ENCODE peak calls at places on chromosomes 16 and 17, in four cellular contexts. One of them, this sample, is unnamed.

GRCh38 chr17:41697122-41697962 is 8.7 kb downstream of the EIF1 start:
- DNase-seq in cardiac muscle cell: no peak
- DNase-seq in mucosa of descending colon: no peak
- DNase-seq in fibroblast of mammary gland: peak
- DNase-seq in this sample: no peak

GRCh38 chr16:85245307-85246172 is 133.3 kb upstream of the CIBAR2 start:
- DNase-seq in mucosa of descending colon: peak
- DNase-seq in fibroblast of mammary gland: peak
- DNase-seq in cardiac muscle cell: peak
- DNase-seq in this sample: no peak

GRCh38 chr17:21686165-21687015 is 5.9 kb upstream of the KCNJ18 start:
- DNase-seq in cardiac muscle cell: no peak
- DNase-seq in mucosa of descending colon: no peak
- DNase-seq in fibroblast of mammary gland: no peak
- DNase-seq in this sample: no peak

GRCh38 chr17:82734987-82735866 is at the start of gene FN3K:
- DNase-seq in cardiac muscle cell: peak
- DNase-seq in mucosa of descending colon: peak
- DNase-seq in fibroblast of mammary gland: peak
- DNase-seq in this sample: peak

GRCh38 chr16:56013962-56014552 is 138.9 kb upstream of the CES5A start:
- DNase-seq in mucosa of descending colon: peak
- DNase-seq in cardiac muscle cell: peak
- DNase-seq in fibroblast of mammary gland: peak
- DNase-seq in this sample: no peak

GRCh38 chr16:85799497-85800320 is at the start of the genes COX4I1 and EMC8:
- DNase-seq in cardiac muscle cell: peak
- DNase-seq in fibroblast of mammary gland: peak
- DNase-seq in mucosa of descending colon: peak
- DNase-seq in this sample: peak

GRCh38 chr17:66468241-66469087 is 166.1 kb downstream of the PRKCA start:
- DNase-seq in cardiac muscle cell: no peak
- DNase-seq in fibroblast of mammary gland: no peak
- DNase-seq in mucosa of descending colon: no peak
- DNase-seq in this sample: no peak

GRCh38 chr16:10525214-10525825 is 55.1 kb downstream of the EMP2 start:
- DNase-seq in fibroblast of mammary gland: no peak
- DNase-seq in cardiac muscle cell: no peak
- DNase-seq in mucosa of descending colon: no peak
- DNase-seq in this sample: no peak

GRCh38 chr17:55532670-55533069 is 21.4 kb upstream of the SMIM36 start:
- DNase-seq in mucosa of descending colon: no peak
- DNase-seq in fibroblast of mammary gland: no peak
- DNase-seq in cardiac muscle cell: no peak
- DNase-seq in this sample: no peak

GRCh38 chr17:69047368-69048263 is 13.1 kb downstream of the ABCA9 start:
- DNase-seq in fibroblast of mammary gland: peak
- DNase-seq in cardiac muscle cell: peak
- DNase-seq in mucosa of descending colon: peak
- DNase-seq in this sample: peak

GRCh38 chr16:30030011-30030685 is 923 bp downstream of the TLCD3B start:
- DNase-seq in cardiac muscle cell: no peak
- DNase-seq in mucosa of descending colon: no peak
- DNase-seq in fibroblast of mammary gland: no peak
- DNase-seq in this sample: no peak

GRCh38 chr17:79621151-79621940 is 10.5 kb upstream of the RBFOX3 start:
- DNase-seq in fibroblast of mammary gland: no peak
- DNase-seq in cardiac muscle cell: no peak
- DNase-seq in mucosa of descending colon: peak
- DNase-seq in this sample: no peak

GRCh38 chr17:13940858-13941665 is 128.2 kb upstream of the COX10 start:
- DNase-seq in mucosa of descending colon: no peak
- DNase-seq in fibroblast of mammary gland: peak
- DNase-seq in cardiac muscle cell: no peak
- DNase-seq in this sample: no peak

GRCh38 chr16:5633845-5634440 is 536.3 kb upstream of the EEF2KMT start:
- DNase-seq in mucosa of descending colon: no peak
- DNase-seq in cardiac muscle cell: peak
- DNase-seq in fibroblast of mammary gland: peak
- DNase-seq in this sample: no peak

GRCh38 chr17:76379646-76380376 is 4.6 kb upstream of the SPHK1 start:
- DNase-seq in fibroblast of mammary gland: no peak
- DNase-seq in cardiac muscle cell: no peak
- DNase-seq in mucosa of descending colon: no peak
- DNase-seq in this sample: no peak

GRCh38 chr16:3669067-3669466 is 14.6 kb downstream of the DNASE1 start:
- DNase-seq in fibroblast of mammary gland: no peak
- DNase-seq in cardiac muscle cell: no peak
- DNase-seq in mucosa of descending colon: no peak
- DNase-seq in this sample: no peak

GRCh38 chr16:71467810-71468209 is 5.8 kb upstream of the ZNF23 start:
- DNase-seq in mucosa of descending colon: peak
- DNase-seq in fibroblast of mammary gland: no peak
- DNase-seq in cardiac muscle cell: peak
- DNase-seq in this sample: no peak

GRCh38 chr17:5809056-5809455 is 224.7 kb upstream of the NLRP1 start:
- DNase-seq in mucosa of descending colon: no peak
- DNase-seq in cardiac muscle cell: no peak
- DNase-seq in fibroblast of mammary gland: no peak
- DNase-seq in this sample: no peak

GRCh38 chr17:48878920-48879898 is 13.4 kb upstream of the ATP5MC1 start:
- DNase-seq in fibroblast of mammary gland: peak
- DNase-seq in mucosa of descending colon: no peak
- DNase-seq in cardiac muscle cell: peak
- DNase-seq in this sample: peak

GRCh38 chr16:89586853-89587252 is 11.3 kb downstream of the CPNE7 start:
- DNase-seq in mucosa of descending colon: peak
- DNase-seq in cardiac muscle cell: no peak
- DNase-seq in fibroblast of mammary gland: peak
- DNase-seq in this sample: no peak

GRCh38 chr17:333626-334396 is 18.8 kb downstream of the RPH3AL start:
- DNase-seq in fibroblast of mammary gland: peak
- DNase-seq in cardiac muscle cell: peak
- DNase-seq in mucosa of descending colon: peak
- DNase-seq in this sample: no peak

GRCh38 chr16:57304169-57305061 is 19.9 kb upstream of the PLLP start:
- DNase-seq in mucosa of descending colon: peak
- DNase-seq in fibroblast of mammary gland: peak
- DNase-seq in cardiac muscle cell: peak
- DNase-seq in this sample: peak

GRCh38 chr17:9343513-9343912 is 232.1 kb downstream of the STX8 start:
- DNase-seq in mucosa of descending colon: no peak
- DNase-seq in cardiac muscle cell: peak
- DNase-seq in fibroblast of mammary gland: no peak
- DNase-seq in this sample: no peak

GRCh38 chr16:84663433-84664101 is 15.3 kb downstream of the KLHL36 start:
- DNase-seq in mucosa of descending colon: no peak
- DNase-seq in cardiac muscle cell: no peak
- DNase-seq in fibroblast of mammary gland: no peak
- DNase-seq in this sample: no peak

GRCh38 chr16:426115-426905 is 861 bp downstream of the RAB11FIP3 start:
- DNase-seq in cardiac muscle cell: peak
- DNase-seq in fibroblast of mammary gland: peak
- DNase-seq in mucosa of descending colon: peak
- DNase-seq in this sample: no peak

GRCh38 chr17:3667366-3668278 is 756 bp downstream of the TAX1BP3 start:
- DNase-seq in cardiac muscle cell: peak
- DNase-seq in fibroblast of mammary gland: peak
- DNase-seq in mucosa of descending colon: peak
- DNase-seq in this sample: peak

GRCh38 chr16:89506113-89506504 is 2.1 kb upstream of the SPG7 start:
- DNase-seq in cardiac muscle cell: no peak
- DNase-seq in fibroblast of mammary gland: peak
- DNase-seq in mucosa of descending colon: no peak
- DNase-seq in this sample: no peak

GRCh38 chr16:50304467-50305440 is 38.4 kb downstream of the ADCY7 start:
- DNase-seq in cardiac muscle cell: no peak
- DNase-seq in fibroblast of mammary gland: no peak
- DNase-seq in mucosa of descending colon: peak
- DNase-seq in this sample: no peak

GRCh38 chr17:77131919-77132318 is 8.8 kb upstream of the SEC14L1 start:
- DNase-seq in fibroblast of mammary gland: peak
- DNase-seq in cardiac muscle cell: no peak
- DNase-seq in mucosa of descending colon: no peak
- DNase-seq in this sample: no peak

GRCh38 chr17:6489016-6489550 is 44.8 kb downstream of the PIMREG start:
- DNase-seq in mucosa of descending colon: peak
- DNase-seq in cardiac muscle cell: no peak
- DNase-seq in fibroblast of mammary gland: no peak
- DNase-seq in this sample: no peak

DNA sequence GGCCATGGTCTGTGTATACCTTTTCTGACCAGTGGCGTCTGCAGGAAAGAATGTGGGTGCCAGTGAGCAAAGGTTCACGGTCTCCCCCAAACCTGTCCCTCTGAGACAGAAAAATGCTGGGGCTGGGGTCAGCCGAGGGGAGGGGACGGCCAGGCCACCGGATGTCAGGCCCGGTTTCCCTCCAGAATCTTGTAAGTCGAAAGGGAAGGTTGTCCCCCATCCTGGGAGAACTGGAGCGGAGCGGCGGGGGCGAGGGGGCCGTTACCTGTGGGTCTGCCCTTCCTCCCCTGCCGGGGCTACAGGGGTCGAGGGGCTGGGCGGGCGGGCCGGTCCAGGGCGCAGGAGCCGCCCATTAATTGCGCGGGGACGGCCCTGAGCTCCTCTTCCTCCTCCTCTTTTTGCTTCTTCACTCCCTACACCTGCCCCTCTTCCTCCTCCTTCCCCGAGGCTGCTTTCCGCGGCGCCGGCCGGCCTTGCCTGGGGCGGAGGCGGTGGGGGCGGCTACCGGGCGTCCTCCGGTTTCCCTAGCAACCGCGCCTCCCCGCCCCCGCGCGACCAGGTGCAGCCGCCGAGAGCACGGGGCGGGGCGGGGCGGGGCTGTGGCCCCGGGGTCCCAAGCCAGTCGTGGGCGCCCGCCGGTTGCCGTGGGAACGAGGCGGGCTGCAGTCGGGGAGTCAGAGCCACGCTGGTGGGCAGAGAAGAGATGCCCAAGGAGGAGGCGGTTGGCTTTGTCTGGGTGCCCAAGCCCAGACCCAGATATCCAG is at the start of gene MARCHF10:
- DNase-seq in cardiac muscle cell: no peak
- DNase-seq in fibroblast of mammary gland: no peak
- DNase-seq in mucosa of descending colon: peak
- DNase-seq in this sample: no peak
- H3K4me3 ChIP-seq in cardiac muscle cell: peak
- H3K4me3 ChIP-seq in fibroblast of mammary gland: peak
- H3K4me3 ChIP-seq in mucosa of descending colon: no peak
- H3K4me3 ChIP-seq in this sample: peak

GRCh38 chr17:72696156-72696555 is 396.3 kb downstream of the SLC39A11 start:
- DNase-seq in mucosa of descending colon: no peak
- DNase-seq in cardiac muscle cell: no peak
- DNase-seq in fibroblast of mammary gland: no peak
- DNase-seq in this sample: no peak

GRCh38 chr17:72700226-72700625 is 392.3 kb downstream of the SLC39A11 start:
- DNase-seq in cardiac muscle cell: no peak
- DNase-seq in fibroblast of mammary gland: no peak
- DNase-seq in mucosa of descending colon: no peak
- DNase-seq in this sample: no peak

GRCh38 chr17:72699566-72699965 is 392.9 kb downstream of the SLC39A11 start:
- DNase-seq in mucosa of descending colon: no peak
- DNase-seq in cardiac muscle cell: no peak
- DNase-seq in fibroblast of mammary gland: peak
- DNase-seq in this sample: no peak

GRCh38 chr17:72693956-72694355 is 398.5 kb downstream of the SLC39A11 start:
- DNase-seq in fibroblast of mammary gland: no peak
- DNase-seq in cardiac muscle cell: no peak
- DNase-seq in mucosa of descending colon: no peak
- DNase-seq in this sample: no peak

DNA sequence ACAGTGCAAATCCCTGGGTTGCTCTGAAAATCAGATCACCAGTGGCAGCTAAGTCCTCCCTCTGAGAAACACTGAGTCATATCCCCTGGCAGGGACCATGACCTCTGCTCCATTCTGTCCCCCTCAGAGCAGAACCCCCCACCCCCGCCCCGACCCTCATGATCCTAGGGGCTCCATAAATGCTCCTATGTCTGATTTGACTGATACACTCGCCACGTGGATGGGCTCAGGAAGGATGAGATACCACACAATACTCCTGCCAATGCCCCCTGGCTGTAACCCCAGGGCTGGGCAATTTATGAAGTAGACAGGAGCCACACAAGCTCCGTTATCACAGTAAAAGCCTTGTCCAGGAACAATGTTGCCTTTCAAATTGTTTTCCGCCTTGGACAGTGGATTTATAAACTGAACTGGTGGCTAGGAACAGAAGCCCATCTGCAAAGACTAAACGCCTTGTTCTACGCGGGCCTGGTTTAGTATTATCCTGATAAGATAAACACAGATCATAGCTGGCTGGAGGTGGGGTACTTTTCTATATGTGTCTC is 394.8 kb downstream of the SLC39A11 start:
- DNase-seq in fibroblast of mammary gland: no peak
- DNase-seq in cardiac muscle cell: peak
- DNase-seq in mucosa of descending colon: no peak
- DNase-seq in this sample: no peak
- TF ChIP-seq CTCF in fibroblast of mammary gland: no peak
- TF ChIP-seq CTCF in cardiac muscle cell: no peak
- TF ChIP-seq CTCF in mucosa of descending colon: no peak
- TF ChIP-seq CTCF in this sample: peak

DNA sequence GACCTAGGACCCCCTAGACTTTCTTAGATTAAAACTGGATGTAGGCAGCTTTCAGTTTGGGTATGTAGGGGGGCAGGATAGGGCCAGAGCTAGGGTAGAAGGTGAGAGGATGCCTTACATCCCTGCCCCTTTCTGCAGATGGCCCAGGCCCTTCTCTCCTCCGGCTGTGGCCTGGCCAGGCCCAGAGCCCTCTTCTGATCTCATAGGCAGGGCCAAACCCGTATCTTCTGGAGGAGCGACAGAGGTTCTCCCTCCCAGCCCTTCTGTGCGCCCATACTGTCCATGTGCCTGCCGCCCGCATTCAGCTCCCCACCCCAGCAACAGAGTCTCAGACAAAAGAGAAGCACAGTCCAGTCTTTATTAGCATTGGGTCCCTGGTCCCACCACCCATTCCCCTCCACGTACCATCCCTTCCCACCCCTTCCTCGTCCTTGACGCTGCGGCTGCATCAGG is 2.0 kb upstream of the TSPOAP1 start:
- DNase-seq in cardiac muscle cell: no peak
- DNase-seq in mucosa of descending colon: peak
- DNase-seq in fibroblast of mammary gland: no peak
- DNase-seq in this sample: no peak
- H3K4me3 ChIP-seq in cardiac muscle cell: no peak
- H3K4me3 ChIP-seq in mucosa of descending colon: peak
- H3K4me3 ChIP-seq in fibroblast of mammary gland: no peak
- H3K4me3 ChIP-seq in this sample: no peak

GRCh38 chr17:16976686-16977550 is 5.0 kb upstream of the TNFRSF13B start:
- DNase-seq in fibroblast of mammary gland: no peak
- DNase-seq in cardiac muscle cell: no peak
- DNase-seq in mucosa of descending colon: no peak
- DNase-seq in this sample: no peak

GRCh38 chr17:16980061-16980460 is 8.1 kb upstream of the TNFRSF13B start:
- DNase-seq in fibroblast of mammary gland: no peak
- DNase-seq in cardiac muscle cell: no peak
- DNase-seq in mucosa of descending colon: no peak
- DNase-seq in this sample: no peak

GRCh38 chr17:16981928-16982327 is 10.0 kb upstream of the TNFRSF13B start:
- DNase-seq in mucosa of descending colon: no peak
- DNase-seq in fibroblast of mammary gland: no peak
- DNase-seq in cardiac muscle cell: no peak
- DNase-seq in this sample: no peak

GRCh38 chr17:16977932-16978331 is 6.0 kb upstream of the TNFRSF13B start:
- DNase-seq in fibroblast of mammary gland: no peak
- DNase-seq in cardiac muscle cell: no peak
- DNase-seq in mucosa of descending colon: no peak
- DNase-seq in this sample: no peak

GRCh38 chr17:16980813-16981731 is 9.2 kb upstream of the TNFRSF13B start:
- DNase-seq in cardiac muscle cell: no peak
- DNase-seq in mucosa of descending colon: peak
- DNase-seq in fibroblast of mammary gland: peak
- DNase-seq in this sample: no peak
- TF ChIP-seq CTCF in cardiac muscle cell: no peak
- TF ChIP-seq CTCF in mucosa of descending colon: no peak
- TF ChIP-seq CTCF in fibroblast of mammary gland: no peak
- TF ChIP-seq CTCF in this sample: no peak